ENCODE peak calls at places on chromosomes 11 and 22, in ten cellular contexts. V is upper lobe of left lung, L is Panc1, D is Peyer's patch, Q is neuronal stem cell, H is fibroblast of lung, R is uterus, W is thoracic aorta, C is transverse colon, K is ascending aorta. G is an unnamed sample. For H3K27me3 and H3K9me3, the result is how much of the 10 kb centered on the place peaks cover.

GRCh38 chr22:25169278-25170031 is 30.2 kb upstream of the CRYBB3 start:
- DNase-seq in V (no peak), L (no peak), D (no peak), Q (no peak), H (no peak), R (no peak), W (no peak), C (no peak), K (no peak), G (no peak)

GRCh38 chr11:107562647-107563208 is 2.8 kb downstream of the ALKBH8 start:
- DNase-seq in V (no peak), L (peak), D (no peak), Q (no peak), H (peak), R (no peak), W (no peak), C (no peak), K (no peak), G (no peak)

GRCh38 chr11:61967924-61968757 is 707 bp upstream of the FTH1 start:
- DNase-seq in V (peak), L (no peak), D (peak), Q (no peak), H (no peak), R (peak), W (no peak), C (peak), K (peak), G (peak)

GRCh38 chr11:108135845-108136599 is 14.7 kb downstream of the ACAT1 start:
- DNase-seq in V (no peak), L (no peak), D (no peak), Q (no peak), H (peak), R (no peak), W (no peak), C (no peak), K (no peak), G (no peak)

GRCh38 chr22:23804781-23805291 is 18.1 kb downstream of the SMARCB1 start:
- DNase-seq in V (no peak), L (no peak), D (peak), Q (no peak), H (no peak), R (no peak), W (no peak), C (no peak), K (no peak), G (no peak)

GRCh38 chr11:16911658-16912057 is 102.6 kb downstream of the PLEKHA7 start:
- DNase-seq in V (no peak), L (no peak), D (no peak), Q (no peak), H (no peak), R (no peak), W (no peak), C (no peak), K (no peak), G (no peak)

GRCh38 chr22:29308791-29309262 is 2.4 kb downstream of the GAS2L1 start:
- DNase-seq in V (no peak), L (no peak), D (no peak), Q (no peak), H (peak), R (no peak), W (no peak), C (peak), K (no peak), G (no peak)

GRCh38 chr11:18771266-18772035 is 20.1 kb downstream of the PTPN5 start:
- DNase-seq in V (no peak), L (no peak), D (no peak), Q (no peak), H (no peak), R (no peak), W (no peak), C (no peak), K (no peak), G (no peak)

GRCh38 chr11:133382217-133382746 is 150.0 kb downstream of the OPCML start:
- DNase-seq in V (no peak), L (no peak), D (peak), Q (no peak), H (peak), R (no peak), W (no peak), C (no peak), K (no peak), G (no peak)

GRCh38 chr11:129922674-129923073 is 27.3 kb upstream of the NFRKB start:
- DNase-seq in V (no peak), L (no peak), D (no peak), Q (no peak), H (no peak), R (no peak), W (no peak), C (no peak), K (no peak), G (no peak)

GRCh38 chr11:76658231-76658630 is 12.3 kb downstream of the LRRC32 start:
- DNase-seq in V (no peak), L (no peak), D (peak), Q (no peak), H (no peak), R (no peak), W (no peak), C (peak), K (no peak), G (no peak)

GRCh38 chr22:35219012-35219411 is 38.3 kb upstream of the HMGXB4 start:
- DNase-seq in V (no peak), L (no peak), D (no peak), Q (no peak), H (peak), R (no peak), W (no peak), C (no peak), K (no peak), G (no peak)

GRCh38 chr11:111312076-111312475 is 13.7 kb downstream of the POU2AF3 start:
- DNase-seq in V (no peak), L (no peak), D (no peak), Q (no peak), H (no peak), R (no peak), W (no peak), C (no peak), K (no peak), G (no peak)

GRCh38 chr11:64762916-64763803 is 3.4 kb upstream of the PYGM start:
- DNase-seq in V (peak), L (no peak), D (no peak), Q (no peak), H (peak), R (peak), W (no peak), C (no peak), K (peak), G (no peak)

GRCh38 chr11:100808904-100809491 is 121.9 kb downstream of the ARHGAP42 start:
- DNase-seq in V (no peak), L (no peak), D (no peak), Q (no peak), H (peak), R (no peak), W (no peak), C (no peak), K (no peak), G (no peak)

GRCh38 chr11:77547863-77548551 is 41.7 kb upstream of the AQP11 start:
- DNase-seq in V (no peak), L (peak), D (no peak), Q (peak), H (peak), R (no peak), W (no peak), C (peak), K (no peak), G (no peak)

GRCh38 chr11:58498464-58498863 is 9.4 kb downstream of the OR5B21 start:
- DNase-seq in V (no peak), L (no peak), D (no peak), Q (no peak), H (peak), R (no peak), W (no peak), C (peak), K (no peak), G (no peak)

GRCh38 chr11:109426442-109426841 is 4.5 kb downstream of the C11orf87 start:
- DNase-seq in V (no peak), L (no peak), D (no peak), Q (no peak), H (no peak), R (no peak), W (no peak), C (no peak), K (no peak), G (no peak)

GRCh38 chr11:3021125-3021524 is 29.0 kb upstream of the NAP1L4 start:
- DNase-seq in V (no peak), L (no peak), D (peak), Q (peak), H (peak), R (no peak), W (no peak), C (peak), K (no peak), G (no peak)

GRCh38 chr11:74820763-74821162 is 72.1 kb downstream of the RNF169 start:
- DNase-seq in V (no peak), L (peak), D (no peak), Q (no peak), H (peak), R (no peak), W (no peak), C (no peak), K (no peak), G (no peak)

GRCh38 chr11:133227674-133228111 is 304.6 kb downstream of the OPCML start:
- DNase-seq in V (no peak), L (no peak), D (peak), Q (no peak), H (no peak), R (no peak), W (no peak), C (no peak), K (no peak), G (no peak)

GRCh38 chr22:30485362-30485988 is 13.7 kb upstream of the SEC14L3 start:
- DNase-seq in V (no peak), L (peak), D (peak), Q (peak), H (peak), R (peak), W (no peak), C (peak), K (peak), G (peak)

GRCh38 chr11:59647245-59647965 is 21.4 kb downstream of the PATL1 start:
- DNase-seq in V (no peak), L (no peak), D (no peak), Q (no peak), H (no peak), R (no peak), W (no peak), C (no peak), K (no peak), G (no peak)

GRCh38 chr11:74703211-74703610 is 28.0 kb downstream of the CHRDL2 start:
- DNase-seq in V (no peak), L (no peak), D (no peak), Q (no peak), H (no peak), R (no peak), W (no peak), C (no peak), K (no peak), G (no peak)

GRCh38 chr11:11396290-11397042 is 43.4 kb upstream of the CSNK2A3 start:
- DNase-seq in V (no peak), L (no peak), D (no peak), Q (no peak), H (peak), R (peak), W (no peak), C (no peak), K (peak), G (no peak)

GRCh38 chr11:118923721-118924587 is 1.8 kb downstream of the BCL9L start:
- DNase-seq in V (no peak), L (no peak), D (peak), Q (no peak), H (no peak), R (no peak), W (no peak), C (peak), K (no peak), G (no peak)

GRCh38 chr11:109424893-109425292 is 2.9 kb downstream of the C11orf87 start:
- DNase-seq in V (no peak), L (no peak), D (no peak), Q (peak), H (no peak), R (no peak), W (no peak), C (no peak), K (no peak), G (peak)

GRCh38 chr22:33831207-33831606 is 89.1 kb downstream of the LARGE1 start:
- DNase-seq in V (no peak), L (no peak), D (no peak), Q (no peak), H (no peak), R (no peak), W (no peak), C (no peak), K (no peak), G (no peak)

GRCh38 chr11:1571760-1572199 is 291 bp downstream of the DUSP8 start:
- DNase-seq in V (no peak), L (no peak), D (no peak), Q (no peak), H (no peak), R (no peak), W (no peak), C (no peak), K (no peak), G (no peak)

GRCh38 chr11:1570001-1570453 is 2.0 kb downstream of the DUSP8 start:
- DNase-seq in V (peak), L (no peak), D (peak), Q (no peak), H (no peak), R (no peak), W (no peak), C (no peak), K (no peak), G (no peak)

GRCh38 chr11:1570896-1571759 is 943 bp downstream of the DUSP8 start:
- DNase-seq in V (peak), L (no peak), D (peak), Q (no peak), H (no peak), R (peak), W (no peak), C (no peak), K (peak), G (no peak)

GRCh38 chr11:1569251-1569780 is 2.8 kb downstream of the DUSP8 start:
- DNase-seq in V (peak), L (no peak), D (peak), Q (no peak), H (no peak), R (no peak), W (no peak), C (peak), K (no peak), G (no peak)

DNA sequence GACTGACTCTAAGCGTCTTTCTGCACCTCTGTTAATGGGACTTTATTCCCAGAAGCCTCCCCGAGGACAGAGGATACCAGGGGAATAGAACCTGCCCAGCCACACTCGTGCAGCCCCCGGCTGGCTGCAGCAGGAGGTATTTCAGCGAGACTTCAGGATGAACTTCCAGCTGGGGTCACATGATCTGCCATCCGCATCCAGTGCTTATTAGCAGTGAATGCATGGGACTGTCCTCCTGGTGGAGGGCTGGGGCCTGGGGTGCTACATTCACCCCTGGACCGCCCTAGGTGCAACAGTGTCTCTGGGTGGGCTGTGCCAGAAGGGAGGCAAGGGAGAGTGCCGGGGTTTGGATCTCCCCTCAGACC is 1.6 kb downstream of the DUSP8 start:
- DNase-seq in V (peak), L (no peak), D (no peak), Q (no peak), H (no peak), R (peak), W (no peak), C (no peak), K (no peak), G (no peak)
- H3K27me3 ChIP-seq in V (under half), L (under half), D (under half), Q (half or more), H (under half), R (under half), W (under half), C (under half), K (under half), G (under half)

DNA sequence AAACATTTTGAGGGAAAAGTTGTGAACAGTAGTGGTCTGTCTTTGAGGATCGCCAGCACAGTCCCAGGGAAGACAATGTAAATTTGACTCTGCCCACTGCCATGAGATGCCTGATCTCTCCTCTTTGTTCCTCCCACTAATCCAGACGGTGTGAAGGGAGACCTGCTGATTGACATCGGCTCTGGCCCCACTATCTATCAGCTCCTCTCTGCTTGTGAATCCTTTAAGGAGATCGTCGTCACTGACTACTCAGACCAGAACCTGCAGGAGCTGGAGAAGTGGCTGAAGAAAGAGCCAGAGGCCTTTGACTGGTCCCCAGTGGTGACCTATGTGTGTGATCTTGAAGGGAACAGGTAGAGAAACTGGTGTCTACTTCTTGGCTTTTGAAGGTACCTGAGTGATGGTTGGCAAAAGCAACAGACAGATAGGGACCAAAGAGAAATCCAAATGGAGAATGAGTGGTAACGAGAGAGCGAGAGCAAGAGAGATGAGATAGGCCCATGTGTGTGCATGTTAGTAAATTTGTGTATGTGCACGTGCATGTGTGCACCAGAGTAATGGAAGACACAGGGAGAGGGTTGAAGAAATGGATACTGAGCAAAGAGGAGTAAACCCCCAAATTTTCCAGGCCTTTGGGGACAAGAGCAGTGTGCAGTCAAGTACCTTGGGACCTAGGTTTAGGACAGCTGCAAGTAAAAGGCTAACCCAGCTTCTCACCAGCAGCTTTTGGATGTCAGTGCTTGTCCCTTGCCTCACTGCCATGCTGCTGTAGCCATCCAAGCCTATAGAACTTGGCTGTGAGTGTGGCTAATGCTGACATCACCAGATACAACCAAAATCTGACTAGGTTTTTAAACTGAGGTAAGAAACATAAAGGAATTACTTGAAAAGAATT is 1.9 kb downstream of the NNMT start:
- DNase-seq in V (no peak), L (no peak), D (no peak), Q (no peak), H (peak), R (no peak), W (no peak), C (no peak), K (no peak), G (no peak)
- H3K27ac ChIP-seq in V (peak), L (no peak), D (peak), Q (no peak), H (peak), R (peak), W (peak), C (peak), K (peak), G (peak)

DNA sequence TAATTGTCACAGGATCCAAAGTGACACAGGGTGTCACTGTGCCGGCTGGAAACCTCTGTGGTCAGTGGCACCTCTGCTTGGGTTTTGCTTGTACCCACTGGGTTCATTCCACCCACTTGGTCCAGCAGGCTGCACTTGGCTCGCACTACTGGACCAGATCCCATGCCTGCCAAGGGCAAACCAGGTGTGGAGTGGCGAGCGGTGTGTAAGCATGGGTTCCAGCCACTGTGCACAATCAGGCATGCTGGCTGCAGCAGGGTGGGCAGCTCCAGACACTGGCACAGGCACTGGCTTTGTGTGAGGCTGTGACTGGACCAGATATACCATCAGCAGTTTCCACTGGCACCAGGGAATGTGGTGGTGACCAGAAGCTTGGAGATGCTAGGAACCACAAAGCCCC is 261.4 kb downstream of the KCNA4 start:
- DNase-seq in V (peak), L (no peak), D (no peak), Q (no peak), H (no peak), R (no peak), W (no peak), C (no peak), K (no peak), G (no peak)
- H3K9me3 ChIP-seq in V (under half), L (under half), D (under half), Q (under half), H (under half), R (under half), W (under half), C (under half), K (under half), G (under half)

GRCh38 chr22:38850941-38851849 is 7.4 kb upstream of the NPTXR start:
- DNase-seq in V (peak), L (no peak), D (no peak), Q (no peak), H (peak), R (no peak), W (no peak), C (no peak), K (no peak), G (no peak)
- H3K27me3 ChIP-seq in V (under half), L (under half), D (under half), Q (half or more), H (under half), R (under half), W (under half), C (under half), K (under half), G (under half)

GRCh38 chr11:128180446-128181089 is 406.8 kb downstream of the ETS1 start:
- DNase-seq in V (no peak), L (peak), D (no peak), Q (no peak), H (peak), R (no peak), W (no peak), C (no peak), K (no peak), G (no peak)
- H3K27ac ChIP-seq in V (no peak), L (peak), D (no peak), Q (no peak), H (no peak), R (no peak), W (no peak), C (no peak), K (no peak), G (no peak)

GRCh38 chr11:36069576-36070214 is 125.8 kb downstream of the LDLRAD3 start:
- DNase-seq in V (no peak), L (no peak), D (no peak), Q (peak), H (no peak), R (no peak), W (no peak), C (no peak), K (no peak), G (no peak)

GRCh38 chr11:36066891-36067290 is 123.0 kb downstream of the LDLRAD3 start:
- DNase-seq in V (no peak), L (no peak), D (no peak), Q (no peak), H (no peak), R (no peak), W (no peak), C (no peak), K (no peak), G (no peak)

GRCh38 chr11:36060926-36061325 is 117.1 kb downstream of the LDLRAD3 start:
- DNase-seq in V (no peak), L (no peak), D (no peak), Q (no peak), H (no peak), R (no peak), W (no peak), C (no peak), K (no peak), G (no peak)

GRCh38 chr11:36062796-36063380 is 119.0 kb downstream of the LDLRAD3 start:
- DNase-seq in V (no peak), L (no peak), D (no peak), Q (no peak), H (no peak), R (no peak), W (no peak), C (no peak), K (no peak), G (no peak)

GRCh38 chr11:36065436-36065835 is 121.6 kb downstream of the LDLRAD3 start:
- DNase-seq in V (no peak), L (no peak), D (no peak), Q (no peak), H (no peak), R (no peak), W (no peak), C (no peak), K (no peak), G (no peak)
- H3K9me3 ChIP-seq in V (under half), L (under half), D (under half), Q (under half), H (under half), R (under half), W (under half), C (under half), K (under half), G (under half)

DNA sequence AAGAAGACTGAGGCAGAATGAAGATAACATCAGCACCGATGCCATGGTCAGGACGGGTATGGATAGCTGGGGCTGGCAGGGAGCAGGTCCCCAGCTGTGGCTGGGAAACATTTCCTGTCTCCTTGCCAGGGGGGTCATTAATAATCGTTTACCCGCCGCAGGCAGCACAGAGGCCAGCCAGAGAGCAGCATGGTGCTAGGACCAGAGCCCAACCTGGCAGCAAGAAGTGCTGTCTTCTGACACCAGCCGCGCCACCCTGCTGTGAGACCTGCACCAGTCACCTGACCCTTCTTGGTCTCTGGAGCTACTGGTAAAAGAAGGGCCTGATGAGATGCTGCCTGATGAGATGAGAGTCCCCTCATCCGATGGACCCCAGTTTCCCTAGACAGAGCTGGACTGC is 36.3 kb downstream of the PDE2A start:
- DNase-seq in V (no peak), L (no peak), D (no peak), Q (no peak), H (no peak), R (no peak), W (no peak), C (no peak), K (no peak), G (no peak)
- H3K27me3 ChIP-seq in V (under half), L (under half), D (under half), Q (half or more), H (under half), R (under half), W (under half), C (under half), K (under half), G (under half)